ENCODE peak calls at places on chromosomes 3 and 15, in four cellular contexts. E is heart left ventricle, A is PC-3, J is AG04450. F is an unnamed sample. For H3K9me3, the result is how much of the 10 kb centered on the place peaks cover.

GRCh38 chr15:22866066-22866465 is 27.6 kb downstream of the NIPA2 start:
- DNase-seq in J (no peak), E (no peak), A (peak), F (no peak)

GRCh38 chr15:88805031-88805780 is 2.0 kb downstream of the ACAN start:
- DNase-seq in J (no peak), A (no peak), E (no peak), F (no peak)

GRCh38 chr3:16147226-16147625 is 27.3 kb upstream of the GALNT15 start:
- DNase-seq in E (no peak), J (no peak), A (peak), F (no peak)

GRCh38 chr3:172678068-172678467 is 32.8 kb downstream of the NCEH1 start:
- DNase-seq in J (no peak), A (peak), E (no peak), F (no peak)

GRCh38 chr15:28915041-28915810 is 29.5 kb downstream of the APBA2 start:
- DNase-seq in J (no peak), A (no peak), E (no peak), F (no peak)

GRCh38 chr15:56215769-56216168 is 27.9 kb downstream of the RFX7 start:
- DNase-seq in A (no peak), E (no peak), J (peak), F (no peak)

GRCh38 chr3:33117461-33117860 is 3.6 kb downstream of the CRTAP start:
- DNase-seq in J (no peak), E (no peak), A (no peak), F (no peak)

GRCh38 chr3:188884299-188885043 is 287.3 kb upstream of the TPRG1 start:
- DNase-seq in J (no peak), A (no peak), E (no peak), F (no peak)

GRCh38 chr3:118803096-118803476 is 231.6 kb downstream of the IGSF11 start:
- DNase-seq in J (no peak), A (no peak), E (no peak), F (no peak)

GRCh38 chr15:66682865-66683264 is 19.2 kb upstream of the SMAD6 start:
- DNase-seq in E (no peak), J (no peak), A (no peak), F (no peak)

GRCh38 chr3:119815716-119816115 is 33.8 kb downstream of the NR1I2 start:
- DNase-seq in J (no peak), E (no peak), A (no peak), F (no peak)

GRCh38 chr3:64023861-64024223 is 548 bp upstream of the PSMD6 start:
- DNase-seq in A (no peak), E (no peak), J (no peak), F (no peak)

GRCh38 chr15:39172380-39173281 is 408.2 kb upstream of the THBS1 start:
- DNase-seq in E (peak), A (no peak), J (no peak), F (no peak)

GRCh38 chr3:58098531-58098930 is 90.3 kb downstream of the FLNB start:
- DNase-seq in J (no peak), A (no peak), E (no peak), F (no peak)

GRCh38 chr15:41104234-41104633 is 11.8 kb downstream of the INO80 start:
- DNase-seq in E (no peak), J (peak), A (peak), F (no peak)

GRCh38 chr15:33968224-33968623 is at the start of gene CHRM5:
- DNase-seq in J (no peak), E (no peak), A (no peak), F (no peak)

GRCh38 chr3:135166266-135166825 is 371.3 kb downstream of the EPHB1 start:
- DNase-seq in J (no peak), E (no peak), A (no peak), F (no peak)

GRCh38 chr3:51967384-51968174 is at the start of gene PCBP4:
- DNase-seq in A (peak), J (no peak), E (peak), F (peak)

GRCh38 chr3:102092617-102093466 is 243.5 kb downstream of the NFKBIZ start:
- DNase-seq in E (no peak), A (peak), J (no peak), F (no peak)

GRCh38 chr3:106421928-106422327 is 553.1 kb upstream of the CBLB start:
- DNase-seq in E (no peak), A (peak), J (no peak), F (no peak)

GRCh38 chr3:100753846-100754245 is 44.6 kb downstream of the TFG start:
- DNase-seq in E (no peak), A (no peak), J (no peak), F (no peak)

GRCh38 chr3:30894521-30895289 is at the start of gene GADL1:
- DNase-seq in A (peak), E (peak), J (no peak), F (no peak)
- H3K9me3 ChIP-seq in A (under half), E (under half), J (under half), F (under half)

GRCh38 chr3:187098925-187099512 is 40.3 kb downstream of the RPL39L start:
- DNase-seq in A (peak), J (no peak), E (no peak), F (no peak)
- H3K9me3 ChIP-seq in A (under half), J (under half), E (under half), F (under half)

GRCh38 chr3:177381070-177381469 is 183.8 kb upstream of the TBL1XR1 start:
- DNase-seq in A (no peak), E (no peak), J (no peak), F (no peak)
- H3K9me3 ChIP-seq in A (under half), E (under half), J (under half), F (under half)

DNA sequence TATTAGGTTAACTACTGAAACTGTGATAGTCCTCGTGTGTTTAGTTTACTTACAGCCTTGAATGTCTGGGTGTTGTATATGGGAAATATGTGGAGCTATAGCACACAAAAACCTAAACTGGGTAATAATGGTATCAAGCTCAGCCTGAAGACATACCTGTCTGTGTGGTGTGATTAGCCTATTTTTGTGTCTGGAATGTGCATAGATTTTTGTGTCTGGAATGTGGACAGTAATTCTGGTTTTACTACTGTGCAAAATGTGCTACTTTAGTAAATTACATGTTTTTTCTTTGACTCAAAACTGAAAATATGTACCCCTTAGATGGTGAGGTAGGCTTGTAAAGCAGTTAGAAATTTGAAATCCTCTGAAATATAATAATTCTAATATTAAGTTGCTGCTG is 43.5 kb downstream of the CHD2 start:
- DNase-seq in J (no peak), A (no peak), E (no peak), F (no peak)
- H3K9me3 ChIP-seq in J (under half), A (under half), E (under half), F (under half)

DNA sequence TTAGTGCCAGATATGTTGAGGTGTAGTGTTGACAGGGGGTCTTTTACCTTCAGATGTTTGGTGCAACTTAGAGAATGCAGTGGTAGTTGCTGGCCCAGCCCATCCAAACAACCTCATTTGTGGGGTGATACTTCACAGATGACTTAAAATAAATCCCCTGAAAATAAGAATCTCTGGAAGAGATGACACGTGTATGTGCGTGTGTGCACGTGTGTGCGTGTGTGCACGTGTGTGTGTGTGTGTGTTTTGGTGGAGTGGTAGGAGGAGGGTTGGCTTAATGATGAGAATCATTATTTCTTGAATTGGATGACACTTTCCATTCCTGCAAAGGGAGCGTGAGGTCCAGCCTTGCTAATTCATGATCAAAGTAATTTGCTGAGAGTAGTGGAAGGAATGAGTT is 31.9 kb downstream of the SNRPN start:
- DNase-seq in J (no peak), A (no peak), E (no peak), F (no peak)
- H3K9me3 ChIP-seq in J (under half), A (under half), E (under half), F (under half)

GRCh38 chr3:20842002-20842401 is 656.0 kb upstream of the SGO1 start:
- DNase-seq in A (no peak), J (no peak), E (no peak), F (no peak)
- H3K9me3 ChIP-seq in A (under half), J (under half), E (under half), F (under half)

GRCh38 chr15:25060472-25060803 is 105.7 kb downstream of the SNRPN start:
- DNase-seq in J (no peak), A (no peak), E (no peak), F (no peak)

GRCh38 chr15:25061808-25062550 is 107.2 kb downstream of the SNRPN start:
- DNase-seq in J (no peak), E (no peak), A (no peak), F (no peak)

GRCh38 chr15:25060996-25061620 is 106.3 kb downstream of the SNRPN start:
- DNase-seq in E (no peak), A (no peak), J (no peak), F (no peak)

GRCh38 chr15:25065286-25065685 is 110.5 kb downstream of the SNRPN start:
- DNase-seq in J (no peak), A (no peak), E (peak), F (no peak)

DNA sequence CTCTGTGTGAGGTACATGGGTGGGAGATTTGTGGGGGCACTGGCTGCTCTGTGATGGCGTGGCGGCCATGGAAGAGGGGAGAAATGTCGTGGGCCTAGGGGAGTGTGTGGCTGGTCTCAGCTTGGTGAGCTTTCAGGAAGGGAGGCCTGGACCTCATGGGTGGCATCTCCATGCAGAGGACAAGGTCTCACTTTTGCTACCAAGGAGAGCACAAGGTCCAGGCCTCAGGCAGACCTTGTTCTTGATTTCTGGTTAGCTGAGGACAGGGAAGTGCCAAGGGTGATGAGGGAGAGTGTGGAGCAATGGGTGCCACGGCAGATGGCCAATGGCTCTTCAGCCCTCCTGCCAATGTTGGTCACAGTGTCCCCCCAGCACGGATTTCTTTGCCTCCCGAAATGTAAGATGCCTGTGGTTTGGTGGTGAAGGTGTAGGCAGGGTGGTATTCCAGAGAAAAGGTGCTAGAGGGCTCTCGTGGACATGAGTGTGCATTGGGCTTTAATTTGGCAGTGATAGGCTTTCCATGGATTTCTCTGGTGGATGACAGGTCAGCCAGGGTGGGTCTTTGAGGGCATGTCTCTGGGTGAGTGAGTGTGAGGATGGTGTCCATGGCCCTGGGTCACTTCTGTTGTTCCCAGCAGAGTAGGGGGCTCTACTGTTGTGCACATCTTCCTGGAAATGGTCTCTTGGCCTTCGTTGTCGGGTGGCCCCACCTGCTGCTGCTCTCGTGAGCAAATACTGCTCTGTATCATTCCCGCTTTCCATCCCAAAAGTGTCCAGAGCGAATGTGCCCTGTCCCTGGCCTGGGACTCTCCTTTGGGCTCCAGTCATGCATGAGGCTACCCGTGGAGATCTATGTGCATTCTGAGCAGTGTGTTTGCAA is 108.0 kb downstream of the SNRPN start:
- DNase-seq in J (no peak), A (no peak), E (no peak), F (no peak)
- H3K9me3 ChIP-seq in J (half or more), A (half or more), E (under half), F (half or more)

DNA sequence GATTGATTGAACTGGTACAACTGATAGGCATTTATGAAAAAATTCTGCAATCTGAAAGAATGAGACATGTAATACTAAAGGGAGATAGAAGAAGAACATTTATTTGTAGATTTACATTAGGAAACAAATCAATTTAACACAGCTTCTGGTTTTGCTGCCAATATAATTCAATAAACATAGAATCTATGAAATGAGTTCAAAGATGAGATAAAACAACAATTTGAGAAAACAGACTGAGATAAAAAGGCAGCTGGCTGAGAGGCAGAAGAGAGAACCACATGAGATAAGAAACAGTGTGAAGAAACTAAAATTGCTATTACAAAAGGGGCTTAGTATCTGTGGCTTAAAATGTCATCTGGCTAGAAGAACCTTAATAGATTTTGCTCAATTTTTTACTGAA is 176.6 kb downstream of the PYDC2 start:
- DNase-seq in E (no peak), J (no peak), A (no peak), F (no peak)
- H3K9me3 ChIP-seq in E (under half), J (under half), A (under half), F (under half)

DNA sequence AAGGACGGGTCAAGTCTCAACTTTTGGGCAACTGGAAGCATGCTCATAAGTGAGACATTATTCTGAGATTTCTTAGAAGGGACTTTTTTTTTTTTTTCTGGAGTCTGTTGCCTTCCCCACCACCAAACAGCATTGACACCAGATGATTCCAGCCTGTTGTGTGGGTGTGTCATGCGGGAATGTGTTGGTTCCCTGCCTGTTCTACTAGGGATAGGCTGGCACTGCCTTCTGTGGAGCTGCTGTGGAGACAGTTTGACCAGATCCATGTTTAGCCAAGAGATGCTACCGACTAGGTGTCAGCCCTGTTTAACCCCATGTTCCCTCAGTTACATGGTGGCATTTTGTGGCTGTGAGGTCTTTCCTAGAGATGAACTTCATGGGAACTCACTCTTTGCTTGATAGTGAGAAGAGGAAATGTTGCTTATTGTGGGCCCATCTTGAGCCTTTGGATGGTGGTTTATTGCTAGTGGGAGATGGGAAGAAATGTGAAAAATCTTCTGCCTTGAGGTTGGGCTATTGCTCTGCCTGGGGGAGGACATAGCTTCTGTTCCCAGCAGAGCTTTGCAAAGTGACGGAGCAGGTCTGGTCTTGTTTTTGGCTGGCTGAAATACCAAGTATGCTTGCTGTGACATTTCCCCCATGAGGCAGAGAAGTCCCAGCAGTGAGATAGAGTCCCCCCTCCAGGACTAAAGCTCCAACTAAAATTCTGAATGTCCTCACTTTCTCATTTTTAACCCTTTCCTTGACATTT is 31.3 kb downstream of the TRAK1 start:
- DNase-seq in A (no peak), J (no peak), E (no peak), F (no peak)
- H3K9me3 ChIP-seq in A (under half), J (under half), E (under half), F (under half)

F was measured in T-helper 17 cell.